ENCODE peak calls at places on chromosome 18, in four cellular contexts. H is A549, N is K562, E is HepG2. K is an unnamed sample.

GRCh38 chr18:10504723-10505122 is 21.1 kb upstream of the NAPG start:
- DNase-seq in N (no peak), E (no peak), H (no peak), K (no peak)

GRCh38 chr18:42338683-42339082 is 383.6 kb downstream of the PIK3C3 start:
- DNase-seq in E (peak), H (no peak), N (no peak), K (no peak)

GRCh38 chr18:22066083-22066485 is 103.3 kb upstream of the GATA6 start:
- DNase-seq in N (peak), E (peak), H (no peak), K (no peak)

GRCh38 chr18:60910534-60910933 is 422.7 kb upstream of the CDH20 start:
- DNase-seq in N (no peak), H (no peak), E (no peak), K (no peak)

GRCh38 chr18:39489426-39489825 is 1923.8 kb upstream of the CELF4 start:
- DNase-seq in E (no peak), N (no peak), H (no peak), K (no peak)

GRCh38 chr18:11689972-11690570 is 1.0 kb downstream of the GNAL start:
- DNase-seq in H (peak), N (no peak), E (no peak), K (no peak)

GRCh38 chr18:78527984-78528383 is 451.6 kb upstream of the SALL3 start:
- DNase-seq in H (no peak), E (no peak), N (no peak), K (no peak)

GRCh38 chr18:3251249-3251962 is 3.8 kb downstream of the MYL12A start:
- DNase-seq in N (no peak), E (no peak), H (no peak), K (no peak)

GRCh38 chr18:63025251-63025710 is 294.3 kb downstream of the BCL2 start:
- DNase-seq in E (no peak), H (no peak), N (no peak), K (peak)

GRCh38 chr18:79604205-79604912 is 75.2 kb upstream of the CTDP1 start:
- DNase-seq in N (no peak), E (no peak), H (no peak), K (no peak)

GRCh38 chr18:70249118-70249517 is 39.7 kb upstream of the SOCS6 start:
- DNase-seq in N (no peak), E (no peak), H (no peak), K (no peak)
- TF ChIP-seq HMGXB4 in N (no peak), E (no peak), H (no peak), K (no peak)

DNA sequence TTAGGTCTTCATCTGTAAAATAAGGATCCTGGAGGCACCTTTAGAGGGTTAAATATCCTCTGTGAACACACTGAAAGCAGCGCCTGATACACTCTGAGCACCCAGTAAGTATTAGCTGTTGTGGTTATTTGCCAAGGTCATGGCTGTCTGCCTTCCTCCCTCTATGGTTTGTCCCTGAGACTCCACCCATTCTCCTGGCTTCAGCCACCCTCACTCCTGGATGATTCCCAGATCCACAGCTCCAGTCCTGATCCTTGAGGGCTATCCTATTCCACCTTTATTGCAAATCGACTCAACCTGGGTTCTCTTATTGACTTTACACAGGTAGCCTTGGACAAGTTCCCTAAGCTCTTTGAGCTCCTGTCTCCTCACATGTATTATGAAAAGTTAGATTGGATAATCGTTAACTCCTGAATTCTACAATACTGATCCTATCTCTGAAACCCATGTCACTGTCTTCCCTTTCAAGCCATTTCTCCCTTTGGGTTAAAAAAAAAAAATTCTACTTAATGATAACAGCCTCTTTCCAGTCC is 162.3 kb downstream of the LAMA3 start:
- DNase-seq in N (no peak), H (no peak), E (no peak), K (no peak)
- TF ChIP-seq HMGXB4 in N (no peak), H (no peak), E (no peak), K (no peak)

GRCh38 chr18:28684746-28685145 is 507.8 kb upstream of the CDH2 start:
- DNase-seq in H (no peak), N (no peak), E (no peak), K (no peak)
- TF ChIP-seq HMGXB4 in H (no peak), N (no peak), E (no peak), K (no peak)

GRCh38 chr18:48846423-48846932 is 104.3 kb downstream of the SMAD7 start:
- DNase-seq in E (no peak), H (no peak), N (no peak), K (no peak)

GRCh38 chr18:48850891-48851302 is 99.9 kb downstream of the SMAD7 start:
- DNase-seq in H (no peak), N (peak), E (no peak), K (no peak)

GRCh38 chr18:48847807-48848486 is 102.8 kb downstream of the SMAD7 start:
- DNase-seq in E (no peak), H (no peak), N (no peak), K (no peak)

GRCh38 chr18:48851563-48851962 is 99.2 kb downstream of the SMAD7 start:
- DNase-seq in N (no peak), E (no peak), H (no peak), K (no peak)

DNA sequence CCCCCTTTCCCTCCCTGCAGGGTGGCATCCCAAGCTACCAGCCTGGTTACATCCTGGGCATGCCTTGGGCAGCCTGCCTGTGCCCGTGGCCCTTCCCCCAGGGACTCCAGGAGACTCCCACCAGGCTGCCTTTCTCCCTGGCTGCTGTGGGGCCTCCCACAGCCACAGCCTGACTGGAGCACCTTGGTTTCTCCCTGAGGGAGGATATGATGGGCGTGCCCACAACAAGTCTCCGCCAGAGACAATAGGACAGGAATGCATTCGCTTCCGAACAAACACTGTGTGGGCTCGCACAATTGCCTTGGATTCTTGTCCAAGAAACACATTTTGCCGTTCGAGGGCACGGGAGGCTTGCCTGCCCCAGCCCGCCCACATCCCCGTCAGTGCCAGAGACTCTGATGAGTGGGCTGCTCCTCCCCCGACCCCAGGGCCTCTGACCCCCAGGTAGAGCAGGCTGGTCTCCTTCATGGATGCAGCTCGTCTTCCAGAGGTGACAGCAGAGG is 102.1 kb downstream of the SMAD7 start:
- DNase-seq in H (no peak), E (no peak), N (no peak), K (no peak)
- TF ChIP-seq HMGXB4 in H (no peak), E (no peak), N (no peak), K (no peak)

DNA sequence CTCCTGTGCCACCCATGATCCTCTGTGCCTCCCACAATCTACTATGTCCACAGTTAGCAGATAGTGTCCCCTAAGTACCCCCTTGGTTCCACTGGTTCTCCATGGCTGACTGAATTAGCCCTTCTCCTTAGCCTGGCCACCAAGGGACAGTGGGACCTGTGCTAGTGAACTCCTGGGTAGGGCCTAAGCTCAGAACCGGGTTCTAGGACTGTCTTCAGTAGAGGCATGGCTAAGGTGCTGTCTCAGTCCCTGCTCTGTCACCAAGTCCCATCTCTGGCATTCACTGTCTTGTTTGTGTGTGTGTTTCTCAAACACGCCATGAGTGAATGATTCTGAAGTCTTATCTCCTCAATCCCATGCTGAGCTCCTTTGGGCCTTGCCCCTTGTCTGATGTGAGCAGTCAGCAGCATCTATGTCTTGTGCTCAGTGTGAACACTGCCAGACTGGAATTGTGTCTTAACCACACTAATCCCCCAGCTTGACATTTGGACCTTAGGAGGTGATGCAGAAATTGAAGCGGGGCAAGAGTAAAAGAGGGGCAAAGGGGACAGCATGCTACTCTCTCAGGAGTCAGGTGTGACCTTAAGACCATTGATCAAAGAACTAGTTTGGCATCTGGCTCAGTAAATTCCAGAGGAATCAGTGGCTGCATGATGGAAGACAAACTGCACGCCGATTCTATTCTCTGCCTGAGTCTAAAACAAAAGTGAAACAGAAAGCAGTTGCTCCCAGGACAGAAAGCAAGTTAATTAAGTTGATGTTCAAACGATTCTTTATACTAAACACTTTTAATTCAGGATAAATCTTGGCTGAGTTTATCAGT is 190.5 kb downstream of the ALPK2 start:
- DNase-seq in N (no peak), E (no peak), H (no peak), K (no peak)
- TF ChIP-seq HMGXB4 in N (no peak), E (no peak), H (no peak), K (no peak)

GRCh38 chr18:12745095-12745820 is 42.4 kb downstream of the PSMG2 start:
- DNase-seq in N (no peak), E (no peak), H (no peak), K (no peak)
- TF ChIP-seq HMGXB4 in N (no peak), E (no peak), H (no peak), K (no peak)

GRCh38 chr18:77091366-77091765 is 41.2 kb downstream of the MBP start:
- DNase-seq in H (no peak), N (no peak), E (no peak), K (no peak)
- TF ChIP-seq HMGXB4 in H (no peak), N (no peak), E (no peak), K (no peak)

GRCh38 chr18:59050661-59051057 is 89.0 kb upstream of the SEC11C start:
- DNase-seq in N (no peak), E (no peak), H (no peak), K (no peak)

GRCh38 chr18:59048378-59048777 is 91.3 kb upstream of the SEC11C start:
- DNase-seq in H (no peak), N (no peak), E (no peak), K (no peak)

GRCh38 chr18:59051470-59052165 is 88.1 kb upstream of the SEC11C start:
- DNase-seq in E (no peak), N (no peak), H (no peak), K (no peak)

GRCh38 chr18:59047992-59048363 is 91.7 kb upstream of the SEC11C start:
- DNase-seq in N (no peak), H (no peak), E (no peak), K (no peak)

DNA sequence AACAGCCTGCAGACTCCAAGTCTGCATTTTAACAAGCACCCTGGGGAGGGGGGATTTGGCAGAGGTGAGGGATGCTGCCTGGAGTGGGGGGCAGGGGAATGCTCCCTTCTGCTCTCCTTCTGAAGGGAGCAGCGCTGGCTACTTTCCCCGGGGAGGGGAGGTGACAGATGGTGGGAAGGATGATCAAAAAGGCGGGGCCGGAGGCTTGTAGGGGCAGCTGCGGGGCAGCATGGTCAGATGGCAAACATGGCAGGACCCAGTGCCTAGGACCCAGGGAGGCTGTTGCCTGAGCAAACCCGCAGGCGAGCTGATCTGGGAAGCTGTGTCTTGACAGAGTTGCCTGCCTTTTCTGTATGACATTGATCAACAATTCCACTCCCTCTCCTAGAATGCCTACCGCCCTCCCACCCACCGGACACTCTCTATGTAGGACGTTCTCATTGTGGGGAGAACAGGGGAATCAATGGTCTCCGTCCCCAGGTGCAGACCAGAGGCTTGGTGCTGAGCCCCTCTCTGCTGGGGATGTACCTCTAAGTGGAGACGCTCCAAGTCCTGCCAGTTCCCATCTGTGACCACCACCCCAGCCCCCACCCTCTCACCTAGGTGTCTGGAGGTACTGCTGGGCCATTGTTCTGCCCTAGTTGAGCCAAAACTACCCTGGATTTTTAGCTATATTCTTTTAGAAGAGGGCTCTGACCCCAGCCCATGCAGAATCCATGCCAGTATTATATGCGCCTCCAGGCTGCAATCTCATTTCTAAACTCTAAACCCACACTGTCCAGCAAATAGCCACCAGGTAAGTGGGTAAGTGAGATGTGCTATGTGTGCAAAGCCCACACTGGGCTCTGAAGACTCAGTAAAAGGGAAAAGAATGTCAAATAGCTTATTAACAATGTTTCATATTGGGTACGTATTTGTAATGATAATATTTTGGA is 89.7 kb upstream of the SEC11C start:
- DNase-seq in H (no peak), E (no peak), N (no peak), K (peak)
- TF ChIP-seq HMGXB4 in H (no peak), E (no peak), N (no peak), K (no peak)

K was measured in WTC11.